ENCODE peak calls at places on chromosomes 6 and 20, in seven cellular contexts. One of them, this sample, is unnamed.

GRCh38 chr6:129567374-129567773 is 142.6 kb downstream of the ARHGAP18 start:
- DNase-seq in neural crest cell: no peak
- DNase-seq in heart left ventricle: no peak
- DNase-seq in testis: peak
- DNase-seq in astrocyte of the spinal cord: peak
- DNase-seq in vagina: no peak
- DNase-seq in cardiac muscle cell: peak
- DNase-seq in this sample: peak

GRCh38 chr6:155523821-155524238 is 68.2 kb upstream of the NOX3 start:
- DNase-seq in heart left ventricle: no peak
- DNase-seq in astrocyte of the spinal cord: peak
- DNase-seq in neural crest cell: no peak
- DNase-seq in vagina: no peak
- DNase-seq in cardiac muscle cell: peak
- DNase-seq in testis: no peak
- DNase-seq in this sample: no peak

GRCh38 chr6:81759782-81760181 is 7.3 kb upstream of the TENT5A start:
- DNase-seq in astrocyte of the spinal cord: peak
- DNase-seq in cardiac muscle cell: peak
- DNase-seq in vagina: no peak
- DNase-seq in neural crest cell: no peak
- DNase-seq in heart left ventricle: no peak
- DNase-seq in testis: no peak
- DNase-seq in this sample: no peak

GRCh38 chr6:16519265-16520242 is 241.7 kb downstream of the ATXN1 start:
- DNase-seq in astrocyte of the spinal cord: no peak
- DNase-seq in neural crest cell: no peak
- DNase-seq in testis: no peak
- DNase-seq in heart left ventricle: no peak
- DNase-seq in cardiac muscle cell: peak
- DNase-seq in vagina: no peak
- DNase-seq in this sample: no peak

GRCh38 chr6:30888472-30889137 is 4.3 kb downstream of the DDR1 start:
- DNase-seq in cardiac muscle cell: peak
- DNase-seq in heart left ventricle: no peak
- DNase-seq in neural crest cell: no peak
- DNase-seq in astrocyte of the spinal cord: peak
- DNase-seq in testis: no peak
- DNase-seq in vagina: no peak
- DNase-seq in this sample: no peak

GRCh38 chr6:86016567-86016966 is 373.9 kb upstream of the SYNCRIP start:
- DNase-seq in vagina: no peak
- DNase-seq in testis: no peak
- DNase-seq in heart left ventricle: no peak
- DNase-seq in astrocyte of the spinal cord: no peak
- DNase-seq in neural crest cell: no peak
- DNase-seq in cardiac muscle cell: no peak
- DNase-seq in this sample: no peak

GRCh38 chr6:91166271-91166670 is 579.4 kb upstream of the MAP3K7 start:
- DNase-seq in testis: no peak
- DNase-seq in cardiac muscle cell: no peak
- DNase-seq in heart left ventricle: no peak
- DNase-seq in astrocyte of the spinal cord: peak
- DNase-seq in neural crest cell: no peak
- DNase-seq in vagina: no peak
- DNase-seq in this sample: no peak

GRCh38 chr6:113903666-113904330 is 46.7 kb downstream of the MARCKS start:
- DNase-seq in heart left ventricle: peak
- DNase-seq in cardiac muscle cell: peak
- DNase-seq in neural crest cell: no peak
- DNase-seq in vagina: no peak
- DNase-seq in astrocyte of the spinal cord: peak
- DNase-seq in testis: peak
- DNase-seq in this sample: no peak

GRCh38 chr6:75590370-75590769 is 11.3 kb upstream of the SENP6 start:
- DNase-seq in vagina: no peak
- DNase-seq in heart left ventricle: no peak
- DNase-seq in testis: no peak
- DNase-seq in astrocyte of the spinal cord: no peak
- DNase-seq in cardiac muscle cell: no peak
- DNase-seq in neural crest cell: no peak
- DNase-seq in this sample: no peak

GRCh38 chr6:109894181-109894580 is 83.9 kb upstream of the GPR6 start:
- DNase-seq in vagina: no peak
- DNase-seq in neural crest cell: no peak
- DNase-seq in astrocyte of the spinal cord: no peak
- DNase-seq in heart left ventricle: no peak
- DNase-seq in testis: no peak
- DNase-seq in cardiac muscle cell: no peak
- DNase-seq in this sample: no peak

GRCh38 chr6:63269470-63269869 is 50.3 kb downstream of the LGSN start:
- DNase-seq in vagina: no peak
- DNase-seq in heart left ventricle: no peak
- DNase-seq in cardiac muscle cell: no peak
- DNase-seq in neural crest cell: no peak
- DNase-seq in astrocyte of the spinal cord: no peak
- DNase-seq in testis: no peak
- DNase-seq in this sample: no peak

GRCh38 chr20:46640044-46640443 is 11.2 kb downstream of the SLC13A3 start:
- DNase-seq in testis: no peak
- DNase-seq in vagina: no peak
- DNase-seq in astrocyte of the spinal cord: no peak
- DNase-seq in cardiac muscle cell: no peak
- DNase-seq in neural crest cell: no peak
- DNase-seq in heart left ventricle: no peak
- DNase-seq in this sample: no peak

GRCh38 chr6:159107451-159108260 is 61.5 kb upstream of the FNDC1 start:
- DNase-seq in cardiac muscle cell: no peak
- DNase-seq in heart left ventricle: no peak
- DNase-seq in vagina: peak
- DNase-seq in testis: peak
- DNase-seq in astrocyte of the spinal cord: no peak
- DNase-seq in neural crest cell: no peak
- DNase-seq in this sample: no peak

GRCh38 chr6:119312875-119313338 is 36.7 kb downstream of the MAN1A1 start:
- DNase-seq in testis: no peak
- DNase-seq in cardiac muscle cell: no peak
- DNase-seq in heart left ventricle: no peak
- DNase-seq in astrocyte of the spinal cord: no peak
- DNase-seq in neural crest cell: no peak
- DNase-seq in vagina: no peak
- DNase-seq in this sample: no peak

GRCh38 chr20:61822396-61822795 is 243.3 kb downstream of the TAF4 start:
- DNase-seq in astrocyte of the spinal cord: no peak
- DNase-seq in neural crest cell: no peak
- DNase-seq in cardiac muscle cell: no peak
- DNase-seq in vagina: no peak
- DNase-seq in testis: no peak
- DNase-seq in heart left ventricle: no peak
- DNase-seq in this sample: peak

GRCh38 chr6:160398674-160399271 is 50.6 kb downstream of the SLC22A3 start:
- DNase-seq in astrocyte of the spinal cord: peak
- DNase-seq in vagina: no peak
- DNase-seq in heart left ventricle: no peak
- DNase-seq in neural crest cell: no peak
- DNase-seq in testis: no peak
- DNase-seq in cardiac muscle cell: peak
- DNase-seq in this sample: no peak

GRCh38 chr6:18423426-18423825 is 36.3 kb downstream of the RNF144B start:
- DNase-seq in astrocyte of the spinal cord: no peak
- DNase-seq in cardiac muscle cell: no peak
- DNase-seq in vagina: no peak
- DNase-seq in neural crest cell: no peak
- DNase-seq in heart left ventricle: no peak
- DNase-seq in testis: no peak
- DNase-seq in this sample: no peak

GRCh38 chr6:122431780-122432179 is 32.3 kb downstream of the HSF2 start:
- DNase-seq in vagina: no peak
- DNase-seq in testis: no peak
- DNase-seq in heart left ventricle: no peak
- DNase-seq in astrocyte of the spinal cord: no peak
- DNase-seq in neural crest cell: no peak
- DNase-seq in cardiac muscle cell: no peak
- DNase-seq in this sample: no peak

GRCh38 chr6:119079288-119079809 is 885 bp upstream of the FAM184A start:
- DNase-seq in neural crest cell: no peak
- DNase-seq in cardiac muscle cell: peak
- DNase-seq in testis: no peak
- DNase-seq in astrocyte of the spinal cord: peak
- DNase-seq in vagina: no peak
- DNase-seq in heart left ventricle: no peak
- DNase-seq in this sample: no peak

GRCh38 chr6:169858293-169858934 is 107.0 kb downstream of the ERMARD start:
- DNase-seq in astrocyte of the spinal cord: no peak
- DNase-seq in vagina: peak
- DNase-seq in heart left ventricle: no peak
- DNase-seq in testis: peak
- DNase-seq in cardiac muscle cell: no peak
- DNase-seq in neural crest cell: no peak
- DNase-seq in this sample: no peak

GRCh38 chr6:156872903-156873302 is 95.7 kb downstream of the ARID1B start:
- DNase-seq in neural crest cell: no peak
- DNase-seq in testis: no peak
- DNase-seq in astrocyte of the spinal cord: no peak
- DNase-seq in heart left ventricle: no peak
- DNase-seq in vagina: no peak
- DNase-seq in cardiac muscle cell: no peak
- DNase-seq in this sample: no peak

GRCh38 chr6:155212106-155212505 is 51.7 kb upstream of the CLDN20 start:
- DNase-seq in testis: no peak
- DNase-seq in heart left ventricle: no peak
- DNase-seq in cardiac muscle cell: peak
- DNase-seq in neural crest cell: no peak
- DNase-seq in astrocyte of the spinal cord: no peak
- DNase-seq in vagina: no peak
- DNase-seq in this sample: no peak

GRCh38 chr6:155497273-155497672 is 41.6 kb upstream of the NOX3 start:
- DNase-seq in cardiac muscle cell: no peak
- DNase-seq in heart left ventricle: no peak
- DNase-seq in astrocyte of the spinal cord: no peak
- DNase-seq in neural crest cell: no peak
- DNase-seq in vagina: no peak
- DNase-seq in testis: no peak
- DNase-seq in this sample: no peak

DNA sequence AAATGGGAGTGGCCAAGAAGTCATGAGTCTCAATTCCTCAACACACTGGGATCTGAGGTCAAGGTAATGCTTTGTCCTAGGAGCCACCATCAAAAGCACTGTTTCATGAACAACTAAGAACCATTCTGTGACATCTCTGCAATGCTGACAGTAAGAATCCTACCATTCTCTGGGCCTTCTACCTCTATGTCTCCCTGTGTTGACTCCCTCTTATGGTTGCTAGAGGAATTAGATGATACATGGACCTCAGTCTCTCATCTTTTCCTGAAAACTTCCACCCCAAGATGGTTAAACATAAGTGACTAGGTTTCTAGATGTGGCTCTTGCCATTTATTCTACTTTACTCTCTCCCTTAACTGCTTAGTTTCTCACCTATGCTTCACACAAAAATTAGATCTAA is 9.1 kb downstream of the MTRF1L start:
- DNase-seq in heart left ventricle: no peak
- DNase-seq in astrocyte of the spinal cord: no peak
- DNase-seq in cardiac muscle cell: no peak
- DNase-seq in testis: no peak
- DNase-seq in vagina: no peak
- DNase-seq in neural crest cell: no peak
- DNase-seq in this sample: no peak
- TF ChIP-seq CTCF in heart left ventricle: no peak
- TF ChIP-seq CTCF in astrocyte of the spinal cord: peak
- TF ChIP-seq CTCF in cardiac muscle cell: no peak
- TF ChIP-seq CTCF in testis: no peak
- TF ChIP-seq CTCF in vagina: no peak
- TF ChIP-seq CTCF in neural crest cell: peak
- TF ChIP-seq CTCF in this sample: no peak

DNA sequence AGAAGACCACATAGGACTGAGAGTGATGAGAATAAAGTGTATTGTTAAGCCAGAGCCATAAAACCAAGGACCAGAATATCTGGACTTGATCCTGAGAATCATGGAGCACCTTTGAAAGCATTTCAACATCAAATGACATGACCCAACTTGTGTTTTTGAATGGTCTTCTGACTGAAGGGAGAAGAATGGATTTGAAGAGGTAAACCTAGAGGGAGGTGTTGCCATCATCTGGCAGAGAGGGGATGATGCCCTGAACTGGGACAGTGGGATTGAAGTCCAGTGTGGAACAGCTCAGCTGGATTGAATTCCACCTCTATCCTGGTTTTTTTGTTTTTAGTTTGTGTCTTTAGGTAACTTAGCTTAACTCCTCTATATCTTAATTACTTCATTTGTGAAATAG is 570.0 kb downstream of the TBC1D32 start:
- DNase-seq in heart left ventricle: no peak
- DNase-seq in testis: peak
- DNase-seq in neural crest cell: no peak
- DNase-seq in cardiac muscle cell: no peak
- DNase-seq in astrocyte of the spinal cord: no peak
- DNase-seq in vagina: no peak
- DNase-seq in this sample: no peak
- TF ChIP-seq CTCF in heart left ventricle: no peak
- TF ChIP-seq CTCF in testis: no peak
- TF ChIP-seq CTCF in neural crest cell: no peak
- TF ChIP-seq CTCF in cardiac muscle cell: no peak
- TF ChIP-seq CTCF in astrocyte of the spinal cord: no peak
- TF ChIP-seq CTCF in vagina: no peak
- TF ChIP-seq CTCF in this sample: no peak

GRCh38 chr6:107116923-107117417 is 1.7 kb upstream of the BEND3 start:
- DNase-seq in neural crest cell: no peak
- DNase-seq in vagina: no peak
- DNase-seq in heart left ventricle: no peak
- DNase-seq in astrocyte of the spinal cord: no peak
- DNase-seq in cardiac muscle cell: no peak
- DNase-seq in testis: no peak
- DNase-seq in this sample: no peak

GRCh38 chr6:107114213-107114871 is 973 bp downstream of the BEND3 start:
- DNase-seq in vagina: no peak
- DNase-seq in neural crest cell: peak
- DNase-seq in heart left ventricle: peak
- DNase-seq in astrocyte of the spinal cord: peak
- DNase-seq in cardiac muscle cell: peak
- DNase-seq in testis: peak
- DNase-seq in this sample: peak

GRCh38 chr6:107115695-107116327 is 496 bp upstream of the BEND3 start:
- DNase-seq in vagina: no peak
- DNase-seq in testis: peak
- DNase-seq in cardiac muscle cell: peak
- DNase-seq in astrocyte of the spinal cord: peak
- DNase-seq in neural crest cell: peak
- DNase-seq in heart left ventricle: peak
- DNase-seq in this sample: peak

GRCh38 chr6:107114872-107115694 is at the start of gene BEND3:
- DNase-seq in vagina: no peak
- DNase-seq in testis: peak
- DNase-seq in heart left ventricle: no peak
- DNase-seq in astrocyte of the spinal cord: no peak
- DNase-seq in neural crest cell: peak
- DNase-seq in cardiac muscle cell: peak
- DNase-seq in this sample: peak

GRCh38 chr6:107116328-107116892 is 1.1 kb upstream of the BEND3 start:
- DNase-seq in neural crest cell: peak
- DNase-seq in testis: peak
- DNase-seq in astrocyte of the spinal cord: peak
- DNase-seq in cardiac muscle cell: peak
- DNase-seq in heart left ventricle: no peak
- DNase-seq in vagina: no peak
- DNase-seq in this sample: peak
- TF ChIP-seq CTCF in neural crest cell: peak
- TF ChIP-seq CTCF in testis: no peak
- TF ChIP-seq CTCF in astrocyte of the spinal cord: no peak
- TF ChIP-seq CTCF in cardiac muscle cell: peak
- TF ChIP-seq CTCF in heart left ventricle: no peak
- TF ChIP-seq CTCF in vagina: no peak
- TF ChIP-seq CTCF in this sample: peak

GRCh38 chr20:48752963-48753362 is 74.8 kb downstream of the PREX1 start:
- DNase-seq in neural crest cell: no peak
- DNase-seq in astrocyte of the spinal cord: no peak
- DNase-seq in vagina: no peak
- DNase-seq in cardiac muscle cell: no peak
- DNase-seq in testis: no peak
- DNase-seq in heart left ventricle: no peak
- DNase-seq in this sample: no peak
- TF ChIP-seq CTCF in neural crest cell: no peak
- TF ChIP-seq CTCF in astrocyte of the spinal cord: no peak
- TF ChIP-seq CTCF in vagina: no peak
- TF ChIP-seq CTCF in cardiac muscle cell: no peak
- TF ChIP-seq CTCF in testis: no peak
- TF ChIP-seq CTCF in heart left ventricle: no peak
- TF ChIP-seq CTCF in this sample: no peak

This sample was measured in glutamatergic neuron.